ENCODE peak calls at places on chromosomes 3 and 15, in nine cellular contexts. Z is HepG2, K is AG04449, P is heart left ventricle, H is sigmoid colon, M is gastrocnemius medialis, S is RWPE2, G is GM20000, V is breast epithelium. T is an unnamed sample.

GRCh38 chr3:38479431-38480092 is 16.6 kb upstream of the EXOG start:
- DNase-seq in Z (peak), K (no peak), P (peak), H (peak), M (peak), S (no peak), G (peak), V (no peak), T (peak)

GRCh38 chr15:41332788-41333527 is at the start of gene NUSAP1:
- DNase-seq in Z (peak), K (no peak), P (no peak), H (no peak), M (no peak), S (no peak), G (peak), V (no peak), T (peak)

GRCh38 chr3:126137490-126138130 is 42.8 kb downstream of the ALDH1L1 start:
- DNase-seq in Z (no peak), K (no peak), P (peak), H (peak), M (peak), S (no peak), G (no peak), V (peak), T (no peak)

GRCh38 chr3:90092994-90093393 is 985.6 kb downstream of the EPHA3 start:
- DNase-seq in Z (peak), K (no peak), P (no peak), H (no peak), M (no peak), S (no peak), G (no peak), V (no peak), T (no peak)

GRCh38 chr3:183131735-183132134 is 30.8 kb downstream of the LAMP3 start:
- DNase-seq in Z (no peak), K (no peak), P (no peak), H (no peak), M (no peak), S (no peak), G (no peak), V (no peak), T (no peak)

GRCh38 chr15:65368300-65368617 is 9.5 kb downstream of the IGDCC3 start:
- DNase-seq in Z (no peak), K (no peak), P (no peak), H (no peak), M (no peak), S (peak), G (no peak), V (no peak), T (no peak)

GRCh38 chr3:178205750-178206149 is 330.5 kb upstream of the KCNMB2 start:
- DNase-seq in Z (no peak), K (peak), P (no peak), H (no peak), M (no peak), S (no peak), G (no peak), V (no peak), T (no peak)

GRCh38 chr15:29938701-29939340 is 116.6 kb upstream of the TJP1 start:
- DNase-seq in Z (peak), K (no peak), P (no peak), H (no peak), M (no peak), S (no peak), G (no peak), V (no peak), T (no peak)

GRCh38 chr3:43260412-43260811 is 25.9 kb upstream of the SNRK start:
- DNase-seq in Z (peak), K (no peak), P (no peak), H (no peak), M (no peak), S (no peak), G (no peak), V (no peak), T (no peak)

GRCh38 chr3:153901991-153902390 is 219.2 kb upstream of the ARHGEF26 start:
- DNase-seq in Z (no peak), K (no peak), P (no peak), H (no peak), M (no peak), S (no peak), G (no peak), V (no peak), T (no peak)

GRCh38 chr3:46905191-46905560 is 27.7 kb downstream of the PTH1R start:
- DNase-seq in Z (no peak), K (no peak), P (no peak), H (peak), M (no peak), S (peak), G (no peak), V (no peak), T (no peak)

GRCh38 chr3:68089572-68089991 is 435.2 kb upstream of the SUCLG2 start:
- DNase-seq in Z (no peak), K (no peak), P (no peak), H (no peak), M (no peak), S (no peak), G (no peak), V (no peak), T (no peak)

GRCh38 chr3:106819445-106819844 is 557.8 kb upstream of the CCDC54 start:
- DNase-seq in Z (no peak), K (no peak), P (no peak), H (no peak), M (no peak), S (no peak), G (no peak), V (no peak), T (no peak)

GRCh38 chr3:23372296-23372695 is 169.2 kb downstream of the UBE2E2 start:
- DNase-seq in Z (no peak), K (no peak), P (no peak), H (no peak), M (no peak), S (no peak), G (no peak), V (no peak), T (no peak)
- TF ChIP-seq CTCF in Z (no peak), K (no peak), P (no peak), H (no peak), M (no peak), S (no peak), G (no peak), V (no peak), T (no peak)

GRCh38 chr3:123027292-123028232 is at the start of gene SEMA5B:
- DNase-seq in Z (no peak), K (no peak), P (peak), H (no peak), M (no peak), S (peak), G (peak), V (no peak), T (peak)

GRCh38 chr3:123026551-123027291 is 842 bp downstream of the SEMA5B start:
- DNase-seq in Z (no peak), K (no peak), P (peak), H (peak), M (no peak), S (no peak), G (peak), V (no peak), T (peak)

GRCh38 chr3:123025642-123026521 is 1.7 kb downstream of the SEMA5B start:
- DNase-seq in Z (no peak), K (no peak), P (peak), H (no peak), M (no peak), S (no peak), G (no peak), V (no peak), T (no peak)

GRCh38 chr3:123031051-123031450 is 3.5 kb upstream of the SEMA5B start:
- DNase-seq in Z (no peak), K (no peak), P (no peak), H (no peak), M (no peak), S (no peak), G (no peak), V (no peak), T (no peak)

DNA sequence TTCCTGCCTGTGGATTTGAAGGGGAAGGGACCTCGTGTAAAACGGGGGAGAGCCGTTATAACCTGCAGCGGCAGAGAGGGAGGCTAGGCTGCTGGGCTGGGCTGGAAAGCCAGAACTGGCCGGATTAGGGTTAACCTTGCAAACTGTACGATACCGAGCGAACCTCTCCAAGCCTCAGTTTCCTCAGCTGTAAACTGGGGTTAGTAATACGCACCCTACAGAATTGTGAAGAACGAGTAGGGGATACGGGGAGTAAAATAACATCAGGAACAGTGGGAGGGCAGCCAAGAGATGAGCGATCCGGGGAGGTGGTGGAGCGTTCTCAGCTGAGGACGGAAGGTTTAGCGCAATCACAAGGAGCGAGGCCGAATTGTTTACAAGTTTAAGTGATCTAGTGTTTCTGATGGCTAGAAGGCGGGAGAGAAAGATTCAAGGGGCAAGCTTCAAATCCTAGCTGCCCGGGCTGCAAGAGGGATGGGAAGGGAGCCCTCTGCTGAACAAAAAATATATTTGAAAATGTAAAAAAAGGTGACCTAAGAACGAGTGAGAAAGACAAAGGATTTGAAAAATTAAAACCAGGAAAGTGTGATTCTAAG is 768 bp upstream of the SEMA5B start:
- DNase-seq in Z (peak), K (peak), P (peak), H (peak), M (no peak), S (no peak), G (peak), V (no peak), T (peak)
- TF ChIP-seq CTCF in Z (peak), K (peak), P (peak), H (peak), M (no peak), S (peak), G (no peak), V (no peak), T (peak)

GRCh38 chr3:185823280-185824044 is 1.4 kb downstream of the IGF2BP2 start:
- DNase-seq in Z (no peak), K (no peak), P (peak), H (peak), M (no peak), S (no peak), G (peak), V (no peak), T (peak)
- TF ChIP-seq CTCF in Z (peak), K (no peak), P (no peak), H (no peak), M (no peak), S (no peak), G (no peak), V (no peak), T (no peak)

DNA sequence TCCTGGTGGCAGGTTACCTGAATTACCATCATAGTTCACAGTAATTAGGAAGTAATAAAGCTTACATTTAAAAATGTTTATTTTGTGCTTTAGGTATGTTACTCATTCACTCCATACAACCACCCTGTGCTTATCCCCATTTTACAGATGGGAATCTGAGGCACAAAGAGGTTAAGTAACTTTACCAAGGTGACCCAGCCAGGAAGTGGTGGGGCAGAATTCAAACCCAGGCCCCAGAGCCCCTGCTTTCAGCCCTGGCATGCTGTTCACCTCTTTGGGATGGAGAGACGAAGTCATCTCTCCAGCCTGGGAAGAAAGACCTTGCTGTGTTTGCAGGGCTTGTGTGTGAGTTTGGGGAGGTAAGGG is 285.6 kb upstream of the TPM1 start:
- DNase-seq in Z (no peak), K (no peak), P (no peak), H (no peak), M (no peak), S (no peak), G (no peak), V (no peak), T (no peak)
- TF ChIP-seq CTCF in Z (no peak), K (no peak), P (no peak), H (no peak), M (no peak), S (no peak), G (no peak), V (no peak), T (no peak)

GRCh38 chr15:49904296-49904695 is 214.7 kb downstream of the ATP8B4 start:
- DNase-seq in Z (no peak), K (no peak), P (no peak), H (no peak), M (no peak), S (no peak), G (no peak), V (no peak), T (no peak)

GRCh38 chr15:49902791-49903481 is 216.1 kb downstream of the ATP8B4 start:
- DNase-seq in Z (no peak), K (no peak), P (no peak), H (no peak), M (no peak), S (no peak), G (no peak), V (no peak), T (no peak)

GRCh38 chr15:49900036-49900435 is 219.0 kb downstream of the ATP8B4 start:
- DNase-seq in Z (no peak), K (no peak), P (no peak), H (no peak), M (no peak), S (no peak), G (no peak), V (no peak), T (no peak)

GRCh38 chr15:49900836-49901235 is 218.2 kb downstream of the ATP8B4 start:
- DNase-seq in Z (no peak), K (no peak), P (no peak), H (no peak), M (no peak), S (no peak), G (no peak), V (no peak), T (no peak)

DNA sequence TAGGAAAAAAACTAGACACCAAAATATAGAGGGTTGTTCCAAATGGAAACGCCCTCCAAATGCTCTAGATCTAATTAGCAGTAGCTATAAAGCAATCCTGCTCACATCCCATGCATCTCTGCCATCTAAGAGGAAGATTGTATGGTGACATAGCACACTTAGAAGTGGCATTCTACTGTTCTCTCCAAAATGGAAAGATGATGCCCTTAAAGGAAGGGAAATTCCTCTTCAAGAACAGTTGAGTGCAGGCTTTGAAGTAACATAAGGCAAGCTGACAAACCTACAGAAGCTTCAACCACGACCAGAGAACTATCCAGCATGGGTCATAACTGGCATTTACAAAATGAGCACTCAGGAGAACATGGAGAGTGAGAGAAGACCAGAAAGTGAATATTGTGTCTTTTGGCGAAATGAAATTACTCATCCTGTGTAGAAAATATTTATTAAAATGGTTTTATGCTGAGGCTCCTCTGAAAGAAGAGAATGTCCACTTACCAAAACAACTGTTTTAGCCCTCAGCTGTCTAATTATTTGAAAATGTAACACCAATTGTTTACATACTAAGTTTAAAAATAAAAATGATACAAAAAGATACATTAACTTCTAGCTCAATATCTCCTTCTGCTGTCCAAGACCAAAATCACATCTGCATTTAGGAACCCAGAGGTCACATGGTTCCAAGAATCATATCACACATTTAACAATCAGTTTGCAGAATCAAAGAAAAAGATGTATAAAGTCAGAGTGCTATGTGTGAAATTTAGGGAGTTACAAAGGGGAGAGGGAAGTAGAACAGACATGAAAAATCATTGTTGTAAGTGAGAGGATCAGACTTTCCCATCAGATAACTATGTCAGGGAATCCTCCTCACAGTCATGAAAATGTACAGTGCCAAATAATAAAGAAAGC is 216.9 kb downstream of the ATP8B4 start:
- DNase-seq in Z (no peak), K (no peak), P (no peak), H (no peak), M (no peak), S (no peak), G (no peak), V (no peak), T (no peak)
- TF ChIP-seq CTCF in Z (no peak), K (peak), P (no peak), H (no peak), M (no peak), S (peak), G (no peak), V (no peak), T (no peak)

DNA sequence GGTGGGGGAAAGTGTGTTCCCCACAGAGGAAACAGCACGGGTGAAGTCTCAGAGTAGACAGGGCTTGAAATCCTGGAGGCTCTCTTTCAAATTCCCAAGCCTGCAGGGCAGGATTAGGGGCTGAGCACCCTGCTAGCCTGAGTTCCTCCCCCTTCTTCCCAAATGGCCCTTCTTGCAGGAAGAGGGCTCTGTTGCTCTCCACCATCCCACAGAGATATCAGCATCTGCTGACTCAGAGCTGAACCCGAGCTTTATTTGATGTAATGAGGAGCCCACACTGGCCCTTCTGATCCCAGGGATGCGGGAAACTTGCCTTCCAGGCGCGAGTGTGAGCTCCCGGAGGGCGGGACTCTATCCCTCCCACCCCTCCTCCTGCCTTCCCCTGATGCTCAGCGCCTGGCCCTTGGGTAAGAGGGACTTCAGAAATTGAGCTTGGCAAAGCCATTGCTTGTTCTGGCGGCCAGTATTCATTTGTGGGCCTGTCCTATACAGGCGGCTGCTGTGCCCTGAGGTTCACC is 1.4 kb upstream of the STRA6 start:
- DNase-seq in Z (no peak), K (no peak), P (no peak), H (no peak), M (no peak), S (no peak), G (no peak), V (no peak), T (no peak)
- TF ChIP-seq CTCF in Z (no peak), K (no peak), P (no peak), H (no peak), M (no peak), S (no peak), G (no peak), V (no peak), T (no peak)

DNA sequence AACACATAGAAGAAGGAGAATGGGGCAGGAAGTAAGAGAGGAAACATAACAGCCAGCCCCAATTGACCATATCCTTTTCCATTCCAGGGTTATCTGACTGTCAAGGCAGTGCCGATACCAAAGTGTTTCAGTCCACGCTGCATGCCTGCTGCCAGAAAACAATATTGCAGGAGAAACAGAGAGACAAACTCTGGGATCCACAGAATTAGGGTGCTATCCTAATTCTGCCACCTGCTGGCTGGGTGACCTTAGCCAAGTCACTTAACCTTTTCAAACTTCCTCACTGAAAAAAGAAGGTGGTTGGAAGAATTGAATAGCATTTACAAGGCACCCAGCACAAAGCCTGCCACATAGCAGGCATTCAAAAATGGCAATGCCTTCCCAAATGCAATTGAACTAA is 32.0 kb downstream of the GLB1 start:
- DNase-seq in Z (peak), K (no peak), P (no peak), H (no peak), M (no peak), S (no peak), G (no peak), V (no peak), T (no peak)
- TF ChIP-seq CTCF in Z (peak), K (no peak), P (no peak), H (no peak), M (no peak), S (peak), G (no peak), V (no peak), T (peak)

GRCh38 chr3:135655328-135655727 is 310.2 kb upstream of the PPP2R3A start:
- DNase-seq in Z (no peak), K (no peak), P (no peak), H (no peak), M (no peak), S (no peak), G (no peak), V (no peak), T (no peak)
- TF ChIP-seq CTCF in Z (no peak), K (no peak), P (no peak), H (no peak), M (no peak), S (no peak), G (no peak), V (no peak), T (no peak)